ENCODE peak calls at places on chromosomes 16 and 17, in five cellular contexts. I is H9, O is trophoblast cell, P is H1, J is mesenchymal stem cell. A is an unnamed sample.

GRCh38 chr17:64777413-64778101 is 115.5 kb upstream of the SMURF2 start:
- DNase-seq in J (no peak), O (no peak), P (no peak), I (no peak), A (no peak)

GRCh38 chr17:40190197-40191021 is 13.1 kb downstream of the RAPGEFL1 start:
- DNase-seq in P (peak; percentile 78), O (no peak), I (peak; percentile 91), J (peak; percentile 42), A (no peak)

GRCh38 chr17:49842846-49843245 is 5.0 kb downstream of the TAC4 start:
- DNase-seq in J (no peak), P (no peak), I (no peak), O (peak; percentile 14), A (no peak)

GRCh38 chr17:55527520-55528118 is 16.4 kb upstream of the SMIM36 start:
- DNase-seq in O (no peak), I (peak; percentile 54), P (peak; percentile 50), J (peak; percentile 76), A (peak; percentile 54)

GRCh38 chr17:77957869-77958715 is at the start of gene TNRC6C:
- DNase-seq in O (peak; percentile 91), J (peak; percentile 99), I (peak; percentile 100), P (peak; percentile 99), A (peak; percentile 98)

GRCh38 chr17:18224053-18224427 is 1.4 kb upstream of the LLGL1 start:
- DNase-seq in P (no peak), J (no peak), O (no peak), I (peak; percentile 75), A (no peak)

GRCh38 chr17:77867976-77868713 is 90.4 kb upstream of the TNRC6C start:
- DNase-seq in O (no peak), P (no peak), J (no peak), I (no peak), A (no peak)

GRCh38 chr17:66964083-66964771 is at the start of gene CACNG4:
- DNase-seq in J (no peak), O (no peak), I (no peak), P (peak; percentile 73), A (no peak)

GRCh38 chr17:2064147-2064489 is 9.2 kb downstream of the HIC1 start:
- DNase-seq in J (peak; percentile 43), O (no peak), P (no peak), I (no peak), A (no peak)

GRCh38 chr16:49470550-49470949 is 96.9 kb downstream of the C16orf78 start:
- DNase-seq in P (no peak), I (peak; percentile 15), J (no peak), O (no peak), A (no peak)

GRCh38 chr17:33292981-33293867 is at the start of gene ASIC2:
- DNase-seq in O (peak; percentile 7), P (peak; percentile 71), I (peak; percentile 78), J (peak; percentile 36), A (peak; percentile 65)

GRCh38 chr16:56844056-56844455 is 21.0 kb upstream of the SLC12A3 start:
- DNase-seq in P (no peak), I (no peak), J (no peak), O (no peak), A (no peak)

GRCh38 chr17:29613371-29613837 is 9.3 kb downstream of the CORO6 start:
- DNase-seq in J (peak; percentile 83), P (peak; percentile 100), I (peak; percentile 98), O (peak; percentile 98), A (peak; percentile 90)

GRCh38 chr16:55435387-55435786 is 43.6 kb upstream of the MMP2 start:
- DNase-seq in P (no peak), J (no peak), I (no peak), O (no peak), A (no peak)

GRCh38 chr17:77729587-77729986 is 228.9 kb upstream of the TNRC6C start:
- DNase-seq in I (peak; percentile 12), O (no peak), P (peak; percentile 28), J (no peak), A (no peak)

GRCh38 chr17:9141423-9141753 is 120.1 kb downstream of the NTN1 start:
- DNase-seq in O (no peak), P (no peak), J (no peak), I (no peak), A (no peak)

GRCh38 chr16:53504161-53504663 is 1.2 kb upstream of the AKTIP start:
- DNase-seq in J (no peak), I (no peak), P (no peak), O (no peak), A (no peak)

GRCh38 chr17:76241205-76241539 is 879 bp upstream of the RNF157 start:
- DNase-seq in I (no peak), O (no peak), P (no peak), J (no peak), A (no peak)

GRCh38 chr16:77843412-77843811 is 55.0 kb downstream of the VAT1L start:
- DNase-seq in I (no peak), P (no peak), J (no peak), O (no peak), A (peak; percentile 48)

GRCh38 chr17:78337244-78338109 is 22.4 kb downstream of the SOCS3 start:
- DNase-seq in P (no peak), O (no peak), I (peak; percentile 36), J (peak; percentile 84), A (no peak)

GRCh38 chr17:60327122-60327869 is 64.6 kb downstream of the USP32 start:
- DNase-seq in J (no peak), P (peak; percentile 68), O (no peak), I (peak; percentile 83), A (peak; percentile 23)

GRCh38 chr17:2841606-2842005 is 45.4 kb downstream of the RAP1GAP2 start:
- DNase-seq in I (no peak), J (peak; percentile 33), P (no peak), O (no peak), A (no peak)

GRCh38 chr17:55086635-55087058 is 118.1 kb downstream of the STXBP4 start:
- DNase-seq in P (no peak), J (peak; percentile 69), I (no peak), O (no peak), A (no peak)

GRCh38 chr17:66422181-66422580 is 119.8 kb downstream of the PRKCA start:
- DNase-seq in P (no peak), I (no peak), O (no peak), J (no peak), A (no peak)

GRCh38 chr17:4843451-4843850 is 10.3 kb downstream of the MINK1 start:
- DNase-seq in O (no peak), P (no peak), I (no peak), J (no peak), A (no peak)

GRCh38 chr16:67951485-67951884 is 7.6 kb upstream of the LCAT start:
- DNase-seq in J (no peak), P (no peak), I (no peak), O (no peak), A (no peak)

GRCh38 chr17:8464941-8465340 is 29.3 kb downstream of the NDEL1 start:
- DNase-seq in P (no peak), O (no peak), I (no peak), J (no peak), A (no peak)

GRCh38 chr16:23960081-23960499 is 124.3 kb downstream of the PRKCB start:
- DNase-seq in P (no peak), J (no peak), O (no peak), I (no peak), A (no peak)

GRCh38 chr17:49677933-49678847 is at the start of gene SPOP:
- DNase-seq in P (peak; percentile 99), I (peak; percentile 100), J (peak; percentile 100), O (peak; percentile 99), A (peak; percentile 99)

GRCh38 chr16:15741207-15741871 is 91.3 kb downstream of the NDE1 start:
- DNase-seq in O (no peak), I (no peak), J (no peak), P (no peak), A (no peak)

GRCh38 chr16:84086996-84087395 is 29.7 kb downstream of the MBTPS1 start:
- DNase-seq in J (no peak), P (no peak), I (no peak), O (no peak), A (no peak)

GRCh38 chr16:11852092-11852809 is 909 bp upstream of the RSL1D1 start:
- DNase-seq in J (no peak), O (peak; percentile 42), I (no peak), P (no peak), A (no peak)
- H4K91ac ChIP-seq in J (no peak overlapping the region), O (peak overlapping the region; percentile 14), I (no peak overlapping the region), P (no peak overlapping the region), A (no peak overlapping the region)

DNA sequence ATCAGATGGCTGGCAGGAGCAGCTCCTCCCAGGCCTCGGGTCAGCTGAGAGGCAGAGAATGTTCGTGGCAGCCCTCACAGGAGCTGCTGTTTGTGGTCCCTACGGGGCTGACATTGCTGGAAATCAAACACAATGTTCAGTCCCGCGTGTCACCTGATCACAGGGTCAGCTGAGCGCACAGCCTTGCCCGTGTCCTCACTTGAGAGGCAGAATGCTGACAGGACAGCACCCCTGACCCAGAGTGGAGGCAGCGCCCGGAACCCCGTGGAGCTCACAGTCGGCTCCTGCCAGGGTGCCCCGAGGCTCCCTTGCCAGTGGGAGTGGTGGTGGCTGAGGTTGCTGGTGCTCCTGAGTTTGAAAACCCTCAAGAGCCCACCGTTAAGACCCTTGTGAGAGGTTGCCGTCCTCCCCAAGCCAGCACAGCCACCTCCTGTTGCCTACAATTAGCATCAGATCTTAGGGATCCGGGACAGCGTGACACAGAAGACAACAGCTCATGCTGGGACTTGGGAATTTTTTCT is 3.6 kb upstream of the CHMP6 start:
- DNase-seq in P (no peak), J (no peak), I (no peak), O (no peak), A (no peak)
- H3K4me1 ChIP-seq in P (peaks cover 5% of the 10 kb centered on the region), J (peaks cover 23% of the 10 kb centered on the region), I (no peaks in the 10 kb centered on the region), O (peaks cover 5% of the 10 kb centered on the region), A (peaks cover 23% of the 10 kb centered on the region)

GRCh38 chr16:28935333-28935732 is 3.6 kb downstream of the CD19 start:
- DNase-seq in J (no peak), I (no peak), O (no peak), P (no peak), A (no peak)
- H2BK12ac ChIP-seq in J (no peak overlapping the region), I (no peak overlapping the region), O (no peak overlapping the region), P (no peak overlapping the region), A (peak overlapping the region; percentile 8)

GRCh38 chr17:47099451-47099986 is 89.6 kb downstream of the CDC27 start:
- DNase-seq in J (no peak), I (no peak), P (no peak), O (no peak), A (no peak)
- H4K91ac ChIP-seq in J (peak overlapping the region; percentile 43), I (no peak overlapping the region), P (no peak overlapping the region), O (peak overlapping the region; percentile 59), A (no peak overlapping the region)

A was measured in neuronal stem cell.